ENCODE peak calls at places on chromosome 12, in seven cellular contexts. L is activated naive CD4-positive, alpha-beta T cell treated with anti-CD3 and anti-CD28 coated beads, Interleukin-2, amount 50 U/mL, for 16 hours; E is HEK293T; S is A172; N is HCT116; W is stimulated activated CD8-positive, alpha-beta memory T cell treated with anti-CD3 and anti-CD28 coated beads, Interleukin-4, amount 100 ng/mL, for 4 hours; D is GM12865. H is an unnamed sample.

GRCh38 chr12:110320548-110320947 is 39.5 kb downstream of the ATP2A2 start:
- DNase-seq in N (no peak), L (no peak), E (no peak), S (no peak), D (no peak), W (no peak), H (no peak)

GRCh38 chr12:124545508-124546418 is 21.6 kb downstream of the NCOR2 start:
- DNase-seq in D (peak), E (no peak), L (no peak), N (no peak), S (peak), W (no peak), H (no peak)

GRCh38 chr12:62933220-62933870 is 1.6 kb downstream of the PPM1H start:
- DNase-seq in L (no peak), S (no peak), W (no peak), D (no peak), E (peak), N (no peak), H (peak)

GRCh38 chr12:55072093-55072492 is 52.3 kb downstream of the NEUROD4 start:
- DNase-seq in N (peak), D (peak), S (peak), E (no peak), W (peak), L (peak), H (no peak)

GRCh38 chr12:25184132-25184531 is 10.8 kb downstream of the DNAI7 start:
- DNase-seq in E (no peak), S (no peak), N (no peak), W (no peak), D (no peak), L (no peak), H (no peak)

GRCh38 chr12:128387811-128388422 is 120.9 kb downstream of the TMEM132C start:
- DNase-seq in W (no peak), D (peak), E (peak), N (no peak), S (no peak), L (no peak), H (peak)

GRCh38 chr12:122891661-122892525 is 4.0 kb downstream of the VPS37B start:
- DNase-seq in D (no peak), N (no peak), E (no peak), L (no peak), W (no peak), S (no peak), H (no peak)

GRCh38 chr12:12938541-12938940 is 13.4 kb downstream of the GPRC5D start:
- DNase-seq in D (no peak), E (no peak), N (no peak), S (no peak), W (no peak), L (no peak), H (no peak)

GRCh38 chr12:103326190-103326589 is 169.6 kb downstream of the C12orf42 start:
- DNase-seq in W (no peak), N (peak), L (no peak), S (no peak), E (peak), D (peak), H (no peak)

GRCh38 chr12:121240484-121241202 is 30.7 kb downstream of the P2RX4 start:
- DNase-seq in W (peak), N (no peak), S (no peak), D (no peak), L (peak), E (no peak), H (no peak)

GRCh38 chr12:55687746-55688145 is 20.0 kb downstream of the ITGA7 start:
- DNase-seq in W (no peak), L (no peak), S (no peak), N (no peak), D (peak), E (no peak), H (no peak)

GRCh38 chr12:71517145-71517846 is 77.7 kb downstream of the LGR5 start:
- DNase-seq in D (peak), E (no peak), S (no peak), W (no peak), N (no peak), L (no peak), H (no peak)

GRCh38 chr12:113196996-113197395 is 11.5 kb downstream of the RITA1 start:
- DNase-seq in S (peak), L (peak), D (peak), E (peak), N (peak), W (peak), H (no peak)

H was measured in substantia nigra.